ENCODE peak calls at places on chromosomes 2 and 18, in seven cellular contexts. M, D, O, T, S, G and Z are unnamed samples.

GRCh38 chr2:101805146-101806088 is 107.9 kb downstream of the MAP4K4 start:
- DNase-seq in M (no peak), D (no peak), O (no peak), T (peak), S (peak), G (no peak), Z (no peak)

GRCh38 chr2:237665713-237666143 is 38.3 kb downstream of the LRRFIP1 start:
- DNase-seq in M (no peak), D (no peak), O (no peak), T (no peak), S (no peak), G (no peak), Z (no peak)

GRCh38 chr2:170651603-170652002 is 63.5 kb upstream of the SP5 start:
- DNase-seq in M (no peak), D (peak), O (no peak), T (no peak), S (no peak), G (no peak), Z (no peak)

GRCh38 chr18:48022021-48022420 is 91.6 kb upstream of the SMAD2 start:
- DNase-seq in M (no peak), D (no peak), O (no peak), T (no peak), S (no peak), G (no peak), Z (no peak)

GRCh38 chr2:25570161-25570840 is 103.1 kb downstream of the DTNB start:
- DNase-seq in M (no peak), D (no peak), O (no peak), T (no peak), S (no peak), G (no peak), Z (no peak)

GRCh38 chr18:80169607-80170006 is 60.5 kb downstream of the ADNP2 start:
- DNase-seq in M (no peak), D (no peak), O (no peak), T (no peak), S (peak), G (no peak), Z (no peak)

GRCh38 chr2:223613017-223613950 is 11.1 kb upstream of the SCG2 start:
- DNase-seq in M (peak), D (no peak), O (peak), T (peak), S (peak), G (peak), Z (no peak)

GRCh38 chr2:159042115-159042850 is 73.8 kb downstream of the TANC1 start:
- DNase-seq in M (no peak), D (no peak), O (no peak), T (no peak), S (no peak), G (no peak), Z (no peak)

GRCh38 chr2:5932556-5933469 is 240.6 kb downstream of the SOX11 start:
- DNase-seq in M (no peak), D (no peak), O (no peak), T (no peak), S (no peak), G (peak), Z (no peak)